ENCODE peak calls at places on chromosomes 16 and 17, in nine cellular contexts. One of them, this sample, is unnamed.

GRCh38 chr16:1765826-1766225 is 5.5 kb downstream of the NME3 start:
- DNase-seq in NT2/D1: no peak
- DNase-seq in GDM1: no peak
- DNase-seq in GM20000: no peak
- DNase-seq in omental fat pad: no peak
- DNase-seq in activated CD4-positive, alpha-beta T cell treated with anti-CD3 and anti-CD28 coated beads for 24 hours: no peak
- DNase-seq in mesendoderm: no peak
- DNase-seq in ureter: no peak
- DNase-seq in stimulated activated CD4-positive, alpha-beta T cell treated with anti-CD3 and anti-CD28 coated beads, Interleukin-1b, Interleukin-23, amount 100 ng/mL, for 24 hours: no peak
- DNase-seq in this sample: no peak

GRCh38 chr16:82748026-82748425 is 121.3 kb downstream of the CDH13 start:
- DNase-seq in activated CD4-positive, alpha-beta T cell treated with anti-CD3 and anti-CD28 coated beads for 24 hours: no peak
- DNase-seq in NT2/D1: no peak
- DNase-seq in ureter: no peak
- DNase-seq in GDM1: no peak
- DNase-seq in GM20000: no peak
- DNase-seq in stimulated activated CD4-positive, alpha-beta T cell treated with anti-CD3 and anti-CD28 coated beads, Interleukin-1b, Interleukin-23, amount 100 ng/mL, for 24 hours: no peak
- DNase-seq in mesendoderm: no peak
- DNase-seq in omental fat pad: no peak
- DNase-seq in this sample: peak; percentile 61

GRCh38 chr17:30234954-30235353 is 543 bp downstream of the SLC6A4 start:
- DNase-seq in GM20000: peak; percentile 78
- DNase-seq in stimulated activated CD4-positive, alpha-beta T cell treated with anti-CD3 and anti-CD28 coated beads, Interleukin-1b, Interleukin-23, amount 100 ng/mL, for 24 hours: no peak
- DNase-seq in ureter: no peak
- DNase-seq in NT2/D1: no peak
- DNase-seq in omental fat pad: no peak
- DNase-seq in mesendoderm: no peak
- DNase-seq in activated CD4-positive, alpha-beta T cell treated with anti-CD3 and anti-CD28 coated beads for 24 hours: no peak
- DNase-seq in GDM1: no peak
- DNase-seq in this sample: peak; percentile 50

GRCh38 chr17:2239882-2240430 is 63.6 kb downstream of the SMG6 start:
- DNase-seq in NT2/D1: no peak
- DNase-seq in activated CD4-positive, alpha-beta T cell treated with anti-CD3 and anti-CD28 coated beads for 24 hours: peak; percentile 25
- DNase-seq in omental fat pad: no peak
- DNase-seq in GM20000: peak; percentile 67
- DNase-seq in GDM1: no peak
- DNase-seq in stimulated activated CD4-positive, alpha-beta T cell treated with anti-CD3 and anti-CD28 coated beads, Interleukin-1b, Interleukin-23, amount 100 ng/mL, for 24 hours: no peak
- DNase-seq in ureter: peak; percentile 59
- DNase-seq in mesendoderm: peak; percentile 36
- DNase-seq in this sample: peak; percentile 89

GRCh38 chr16:71929048-71929447 is 33.7 kb downstream of the IST1 start:
- DNase-seq in activated CD4-positive, alpha-beta T cell treated with anti-CD3 and anti-CD28 coated beads for 24 hours: no peak
- DNase-seq in ureter: no peak
- DNase-seq in GM20000: no peak
- DNase-seq in mesendoderm: peak; percentile 16
- DNase-seq in NT2/D1: no peak
- DNase-seq in stimulated activated CD4-positive, alpha-beta T cell treated with anti-CD3 and anti-CD28 coated beads, Interleukin-1b, Interleukin-23, amount 100 ng/mL, for 24 hours: no peak
- DNase-seq in GDM1: no peak
- DNase-seq in omental fat pad: no peak
- DNase-seq in this sample: no peak

GRCh38 chr16:16083421-16084156 is 134.2 kb downstream of the ABCC1 start:
- DNase-seq in activated CD4-positive, alpha-beta T cell treated with anti-CD3 and anti-CD28 coated beads for 24 hours: no peak
- DNase-seq in GDM1: peak; percentile 31
- DNase-seq in mesendoderm: peak; percentile 63
- DNase-seq in stimulated activated CD4-positive, alpha-beta T cell treated with anti-CD3 and anti-CD28 coated beads, Interleukin-1b, Interleukin-23, amount 100 ng/mL, for 24 hours: peak; percentile 7
- DNase-seq in GM20000: no peak
- DNase-seq in omental fat pad: no peak
- DNase-seq in NT2/D1: no peak
- DNase-seq in ureter: no peak
- DNase-seq in this sample: peak; percentile 62

GRCh38 chr16:86390335-86390734 is 120.0 kb upstream of the FOXF1 start:
- DNase-seq in activated CD4-positive, alpha-beta T cell treated with anti-CD3 and anti-CD28 coated beads for 24 hours: no peak
- DNase-seq in stimulated activated CD4-positive, alpha-beta T cell treated with anti-CD3 and anti-CD28 coated beads, Interleukin-1b, Interleukin-23, amount 100 ng/mL, for 24 hours: no peak
- DNase-seq in mesendoderm: no peak
- DNase-seq in NT2/D1: no peak
- DNase-seq in ureter: no peak
- DNase-seq in GM20000: no peak
- DNase-seq in omental fat pad: no peak
- DNase-seq in GDM1: no peak
- DNase-seq in this sample: no peak

GRCh38 chr17:76925333-76925935 is 57.2 kb downstream of the MGAT5B start:
- DNase-seq in mesendoderm: no peak
- DNase-seq in GM20000: no peak
- DNase-seq in stimulated activated CD4-positive, alpha-beta T cell treated with anti-CD3 and anti-CD28 coated beads, Interleukin-1b, Interleukin-23, amount 100 ng/mL, for 24 hours: no peak
- DNase-seq in ureter: peak; percentile 55
- DNase-seq in GDM1: no peak
- DNase-seq in NT2/D1: no peak
- DNase-seq in activated CD4-positive, alpha-beta T cell treated with anti-CD3 and anti-CD28 coated beads for 24 hours: no peak
- DNase-seq in omental fat pad: no peak
- DNase-seq in this sample: no peak

GRCh38 chr16:73432794-73433455 is 385.0 kb upstream of the ZFHX3 start:
- DNase-seq in mesendoderm: no peak
- DNase-seq in NT2/D1: no peak
- DNase-seq in GM20000: no peak
- DNase-seq in stimulated activated CD4-positive, alpha-beta T cell treated with anti-CD3 and anti-CD28 coated beads, Interleukin-1b, Interleukin-23, amount 100 ng/mL, for 24 hours: no peak
- DNase-seq in activated CD4-positive, alpha-beta T cell treated with anti-CD3 and anti-CD28 coated beads for 24 hours: no peak
- DNase-seq in omental fat pad: no peak
- DNase-seq in GDM1: no peak
- DNase-seq in ureter: no peak
- DNase-seq in this sample: no peak

GRCh38 chr17:29588561-29589411 is 662 bp downstream of the GIT1 start:
- DNase-seq in GM20000: no peak
- DNase-seq in ureter: no peak
- DNase-seq in mesendoderm: peak; percentile 62
- DNase-seq in stimulated activated CD4-positive, alpha-beta T cell treated with anti-CD3 and anti-CD28 coated beads, Interleukin-1b, Interleukin-23, amount 100 ng/mL, for 24 hours: no peak
- DNase-seq in GDM1: no peak
- DNase-seq in omental fat pad: no peak
- DNase-seq in activated CD4-positive, alpha-beta T cell treated with anti-CD3 and anti-CD28 coated beads for 24 hours: no peak
- DNase-seq in NT2/D1: no peak
- DNase-seq in this sample: peak; percentile 73

GRCh38 chr17:81621494-81622230 is 15.2 kb downstream of the NPLOC4 start:
- DNase-seq in GM20000: no peak
- DNase-seq in ureter: no peak
- DNase-seq in NT2/D1: no peak
- DNase-seq in mesendoderm: no peak
- DNase-seq in omental fat pad: no peak
- DNase-seq in GDM1: no peak
- DNase-seq in activated CD4-positive, alpha-beta T cell treated with anti-CD3 and anti-CD28 coated beads for 24 hours: no peak
- DNase-seq in stimulated activated CD4-positive, alpha-beta T cell treated with anti-CD3 and anti-CD28 coated beads, Interleukin-1b, Interleukin-23, amount 100 ng/mL, for 24 hours: no peak
- DNase-seq in this sample: no peak